ENCODE peak calls at places on chromosomes 1 and 21, in seven cellular contexts. H is endothelial cell, Z is H54, K is breast epithelium, F is HS-5, E is C1 segment of cervical spinal cord, W is psoas muscle. I is an unnamed sample.

GRCh38 chr21:41715649-41716321 is 51.1 kb downstream of the RIPK4 start:
- DNase-seq in H (no peak), Z (no peak), K (peak), F (no peak), E (no peak), W (no peak), I (no peak)

GRCh38 chr1:167518331-167518700 is at the start of gene CD247:
- DNase-seq in H (no peak), Z (no peak), K (no peak), F (no peak), E (no peak), W (no peak), I (no peak)

GRCh38 chr1:241551759-241552638 is 19.8 kb downstream of the KMO start:
- DNase-seq in H (no peak), Z (no peak), K (no peak), F (no peak), E (peak), W (no peak), I (no peak)

GRCh38 chr1:1098656-1099425 is 17.0 kb downstream of the C1orf159 start:
- DNase-seq in H (no peak), Z (no peak), K (no peak), F (no peak), E (no peak), W (no peak), I (no peak)

GRCh38 chr1:26986658-26987057 is 6.8 kb upstream of the TRNP1 start:
- DNase-seq in H (no peak), Z (no peak), K (no peak), F (no peak), E (no peak), W (no peak), I (no peak)

GRCh38 chr1:52659851-52660596 is 27.1 kb downstream of the SHISAL2A start:
- DNase-seq in H (no peak), Z (no peak), K (no peak), F (no peak), E (no peak), W (no peak), I (no peak)

GRCh38 chr1:192363177-192363576 is 46.4 kb downstream of the RGS21 start:
- DNase-seq in H (no peak), Z (no peak), K (no peak), F (no peak), E (no peak), W (no peak), I (no peak)

GRCh38 chr1:243477676-243478075 is 221.8 kb downstream of the SDCCAG8 start:
- DNase-seq in H (no peak), Z (no peak), K (no peak), F (no peak), E (no peak), W (no peak), I (no peak)

GRCh38 chr1:153684892-153685291 is 6.4 kb downstream of the NPR1 start:
- DNase-seq in H (no peak), Z (no peak), K (no peak), F (no peak), E (no peak), W (no peak), I (no peak)

GRCh38 chr21:42674351-42674940 is 21.0 kb downstream of the PDE9A start:
- DNase-seq in H (peak), Z (no peak), K (no peak), F (no peak), E (no peak), W (peak), I (no peak)

GRCh38 chr1:115976900-115977480 is 677 bp downstream of the SLC22A15 start:
- DNase-seq in H (no peak), Z (no peak), K (no peak), F (peak), E (peak), W (no peak), I (no peak)

GRCh38 chr1:182293119-182293589 is 98.4 kb downstream of the GLUL start:
- DNase-seq in H (no peak), Z (no peak), K (no peak), F (no peak), E (no peak), W (peak), I (no peak)

GRCh38 chr1:18149113-18149641 is 41.6 kb downstream of the IGSF21 start:
- DNase-seq in H (no peak), Z (no peak), K (no peak), F (no peak), E (no peak), W (no peak), I (peak)

GRCh38 chr1:239888639-239889038 is 203.0 kb upstream of the FMN2 start:
- DNase-seq in H (no peak), Z (no peak), K (no peak), F (no peak), E (no peak), W (no peak), I (no peak)

GRCh38 chr1:83741348-83741747 is 257.6 kb downstream of the TTLL7 start:
- DNase-seq in H (no peak), Z (no peak), K (no peak), F (no peak), E (no peak), W (no peak), I (no peak)

GRCh38 chr1:44826375-44827196 is 16.5 kb downstream of the PTCH2 start:
- DNase-seq in H (peak), Z (no peak), K (no peak), F (no peak), E (no peak), W (peak), I (no peak)

GRCh38 chr21:36534656-36535055 is 54.7 kb upstream of the CLDN14 start:
- DNase-seq in H (no peak), Z (no peak), K (no peak), F (no peak), E (no peak), W (no peak), I (no peak)

GRCh38 chr1:2597441-2598328 is 11.1 kb downstream of the PRXL2B start:
- DNase-seq in H (no peak), Z (no peak), K (no peak), F (no peak), E (no peak), W (no peak), I (no peak)

GRCh38 chr1:1308756-1309524 is 543 bp downstream of the PUSL1 start:
- DNase-seq in H (no peak), Z (no peak), K (no peak), F (no peak), E (no peak), W (no peak), I (no peak)

GRCh38 chr1:113141650-113142473 is 68.9 kb downstream of the LRIG2 start:
- DNase-seq in H (no peak), Z (no peak), K (no peak), F (peak), E (no peak), W (no peak), I (no peak)

GRCh38 chr1:211484738-211485479 is 7.1 kb downstream of the RD3 start:
- DNase-seq in H (no peak), Z (no peak), K (no peak), F (no peak), E (no peak), W (no peak), I (no peak)

GRCh38 chr1:93822710-93823425 is 56.1 kb downstream of the DNTTIP2 start:
- DNase-seq in H (no peak), Z (no peak), K (no peak), F (no peak), E (no peak), W (no peak), I (no peak)

GRCh38 chr1:70864302-70864701 is 183.3 kb downstream of the PTGER3 start:
- DNase-seq in H (no peak), Z (no peak), K (no peak), F (no peak), E (no peak), W (no peak), I (no peak)

GRCh38 chr1:30534551-30534940 is 188.8 kb downstream of the MATN1 start:
- DNase-seq in H (no peak), Z (no peak), K (no peak), F (no peak), E (no peak), W (no peak), I (no peak)

GRCh38 chr1:22828151-22828817 is 117.6 kb downstream of the EPHB2 start:
- DNase-seq in H (no peak), Z (no peak), K (no peak), F (no peak), E (no peak), W (no peak), I (no peak)

GRCh38 chr1:26336477-26337205 is 17.3 kb downstream of the CRYBG2 start:
- DNase-seq in H (peak), Z (peak), K (peak), F (no peak), E (no peak), W (peak), I (peak)

GRCh38 chr1:86765073-86765472 is 60.7 kb downstream of the SH3GLB1 start:
- DNase-seq in H (no peak), Z (no peak), K (no peak), F (no peak), E (no peak), W (no peak), I (no peak)

GRCh38 chr1:197733324-197733723 is 42.0 kb downstream of the DENND1B start:
- DNase-seq in H (no peak), Z (no peak), K (no peak), F (no peak), E (no peak), W (no peak), I (no peak)

GRCh38 chr21:33844104-33844889 is 71.3 kb downstream of the ATP5PO start:
- DNase-seq in H (no peak), Z (no peak), K (no peak), F (no peak), E (no peak), W (no peak), I (no peak)

GRCh38 chr1:221264848-221265247 is 385.6 kb downstream of the HLX start:
- DNase-seq in H (no peak), Z (no peak), K (no peak), F (no peak), E (no peak), W (no peak), I (no peak)

GRCh38 chr1:107254306-107254705 is 113.5 kb downstream of the NTNG1 start:
- DNase-seq in H (no peak), Z (no peak), K (no peak), F (no peak), E (no peak), W (no peak), I (no peak)

GRCh38 chr1:26363549-26364448 is 8.8 kb downstream of the ZNF683 start:
- DNase-seq in H (peak), Z (peak), K (peak), F (no peak), E (peak), W (peak), I (peak)

GRCh38 chr1:83905315-83905907 is 93.5 kb downstream of the TTLL7 start:
- DNase-seq in H (peak), Z (no peak), K (no peak), F (peak), E (no peak), W (no peak), I (no peak)

GRCh38 chr1:43206721-43207228 is 34.6 kb downstream of the CFAP57 start:
- DNase-seq in H (peak), Z (peak), K (peak), F (peak), E (no peak), W (no peak), I (no peak)

I was measured in 8988T.